ENCODE peak calls at places on chromosomes 1 and 21, in seven cellular contexts. O is activated CD4-positive, CD25-positive, alpha-beta regulatory T cell treated with anti-CD3 and anti-CD28 coated beads, Interleukin-2, amount 50 U/mL, for 72 hours; F is stimulated activated CD4-positive, alpha-beta T cell treated with anti-CD3 and anti-CD28 coated beads, Interleukin-2, amount 100 ng/mL, for 24 hours; P is SK-MEL-5; B is EL; Q is T-helper 2 cell; V is activated T-cell treated with anti-CD3 and anti-CD28 coated beads, Interleukin-2, amount 50 U/mL, for 48 hours. H is an unnamed sample.

GRCh38 chr1:234326493-234327366 is 46.5 kb upstream of the COA6 start:
- DNase-seq in V (peak), F (peak), Q (peak), P (peak), B (peak), O (peak), H (peak)

GRCh38 chr1:153946622-153947246 is at the start of gene DENND4B:
- DNase-seq in O (peak), P (peak), F (peak), V (peak), Q (peak), B (peak), H (peak)

GRCh38 chr1:92484472-92485373 is 2.0 kb downstream of the GFI1 start:
- DNase-seq in O (peak), P (no peak), B (peak), Q (peak), V (peak), F (peak), H (no peak)

GRCh38 chr1:201253906-201254624 is 29.2 kb upstream of the PKP1 start:
- DNase-seq in B (no peak), Q (no peak), F (no peak), P (no peak), V (no peak), O (no peak), H (no peak)

GRCh38 chr1:161840363-161840762 is 74.2 kb downstream of the ATF6 start:
- DNase-seq in Q (no peak), O (no peak), B (no peak), F (no peak), P (no peak), V (no peak), H (no peak)

GRCh38 chr1:207803678-207804077 is 51.8 kb downstream of the CD46 start:
- DNase-seq in B (no peak), F (no peak), O (no peak), V (no peak), P (no peak), Q (no peak), H (no peak)

GRCh38 chr1:94989911-94990463 is 63.1 kb upstream of the CNN3 start:
- DNase-seq in O (no peak), V (no peak), Q (no peak), F (no peak), P (no peak), B (no peak), H (no peak)

GRCh38 chr1:171787686-171788480 is 6.4 kb downstream of the METTL13 start:
- DNase-seq in F (no peak), V (no peak), Q (no peak), O (no peak), P (no peak), B (no peak), H (no peak)

GRCh38 chr1:245156736-245157505 is 2.1 kb downstream of the KIF26B start:
- DNase-seq in P (no peak), V (peak), O (no peak), F (no peak), B (peak), Q (no peak), H (no peak)

GRCh38 chr1:10694633-10695627 is 101.5 kb downstream of the CASZ1 start:
- DNase-seq in V (peak), P (peak), B (peak), Q (peak), F (peak), O (peak), H (peak)

GRCh38 chr1:199129247-199129646 is 490.4 kb downstream of the PTPRC start:
- DNase-seq in Q (no peak), F (no peak), O (no peak), V (no peak), P (no peak), B (no peak), H (no peak)

GRCh38 chr1:71804140-71804539 is 478.2 kb downstream of the NEGR1 start:
- DNase-seq in O (no peak), Q (no peak), P (no peak), F (no peak), V (no peak), B (no peak), H (no peak)

GRCh38 chr1:21590116-21590905 is 78.8 kb downstream of the RAP1GAP start:
- DNase-seq in V (no peak), Q (no peak), P (no peak), B (no peak), O (no peak), F (no peak), H (no peak)

GRCh38 chr21:45889115-45889708 is 92.4 kb upstream of the COL6A1 start:
- DNase-seq in V (no peak), P (no peak), B (no peak), O (no peak), Q (no peak), F (no peak), H (no peak)

GRCh38 chr1:78229344-78229743 is 183.6 kb downstream of the GIPC2 start:
- DNase-seq in O (no peak), P (no peak), F (no peak), B (peak), V (no peak), Q (no peak), H (peak)

GRCh38 chr1:26418865-26419349 is 8.3 kb downstream of the LIN28A start:
- DNase-seq in Q (no peak), V (no peak), F (no peak), B (no peak), O (no peak), P (no peak), H (no peak)

GRCh38 chr1:109959632-109959973 is 25.0 kb upstream of the AHCYL1 start:
- DNase-seq in P (no peak), F (no peak), O (no peak), V (no peak), Q (no peak), B (no peak), H (no peak)

GRCh38 chr1:243849089-243850012 is 692 bp downstream of the AKT3 start:
- DNase-seq in P (peak), V (peak), B (peak), O (peak), F (peak), Q (peak), H (peak)

GRCh38 chr1:212699839-212700596 is at the start of gene BATF3:
- DNase-seq in Q (peak), B (peak), O (peak), F (peak), P (peak), V (peak), H (no peak)

GRCh38 chr1:22184892-22185612 is 42.2 kb upstream of the WNT4 start:
- DNase-seq in O (no peak), P (no peak), B (no peak), V (no peak), F (no peak), Q (no peak), H (no peak)

GRCh38 chr1:212916395-212917133 is 33.8 kb upstream of the VASH2 start:
- DNase-seq in P (peak), O (no peak), V (no peak), Q (no peak), F (no peak), B (no peak), H (peak)

GRCh38 chr1:168216171-168216570 is 9.6 kb upstream of the SFT2D2 start:
- DNase-seq in O (no peak), F (no peak), V (no peak), P (no peak), B (no peak), Q (no peak), H (no peak)

GRCh38 chr1:203508463-203508862 is 14.5 kb downstream of the OPTC start:
- DNase-seq in B (no peak), V (no peak), Q (no peak), O (no peak), F (no peak), P (no peak), H (no peak)

GRCh38 chr1:38361566-38361965 is 315.0 kb upstream of the POU3F1 start:
- DNase-seq in Q (no peak), O (no peak), F (no peak), P (no peak), V (no peak), B (no peak), H (no peak)

H was measured in COLO829.